ENCODE peak calls at places on chromosomes 13 and 19, in eight cellular contexts. One of them, this sample, is unnamed.

GRCh38 chr19:33734913-33735312 is 61.8 kb upstream of the KCTD15 start:
- DNase-seq in CD8-positive, alpha-beta T cell: no peak
- DNase-seq in activated B cell treated with CpG ODN at 0.5 μM for 24 hours: no peak
- DNase-seq in upper lobe of right lung: peak
- DNase-seq in fibroblast of the aortic adventitia: no peak
- DNase-seq in A549: no peak
- DNase-seq in lower lobe of right lung: no peak
- DNase-seq in AG09319: no peak
- DNase-seq in this sample: no peak

GRCh38 chr13:85597790-85598500 is 201.3 kb downstream of the SLITRK6 start:
- DNase-seq in CD8-positive, alpha-beta T cell: no peak
- DNase-seq in activated B cell treated with CpG ODN at 0.5 μM for 24 hours: no peak
- DNase-seq in upper lobe of right lung: no peak
- DNase-seq in fibroblast of the aortic adventitia: no peak
- DNase-seq in A549: no peak
- DNase-seq in lower lobe of right lung: no peak
- DNase-seq in AG09319: no peak
- DNase-seq in this sample: peak

GRCh38 chr13:39100996-39101751 is 62.9 kb downstream of the NHLRC3 start:
- DNase-seq in CD8-positive, alpha-beta T cell: no peak
- DNase-seq in activated B cell treated with CpG ODN at 0.5 μM for 24 hours: no peak
- DNase-seq in upper lobe of right lung: no peak
- DNase-seq in fibroblast of the aortic adventitia: no peak
- DNase-seq in A549: no peak
- DNase-seq in lower lobe of right lung: no peak
- DNase-seq in AG09319: no peak
- DNase-seq in this sample: no peak

GRCh38 chr13:40116008-40116407 is 460.5 kb downstream of the COG6 start:
- DNase-seq in CD8-positive, alpha-beta T cell: no peak
- DNase-seq in activated B cell treated with CpG ODN at 0.5 μM for 24 hours: no peak
- DNase-seq in upper lobe of right lung: no peak
- DNase-seq in fibroblast of the aortic adventitia: peak
- DNase-seq in A549: peak
- DNase-seq in lower lobe of right lung: no peak
- DNase-seq in AG09319: no peak
- DNase-seq in this sample: peak

GRCh38 chr13:65964672-65965071 is 1265.5 kb downstream of the PCDH9 start:
- DNase-seq in CD8-positive, alpha-beta T cell: no peak
- DNase-seq in activated B cell treated with CpG ODN at 0.5 μM for 24 hours: no peak
- DNase-seq in upper lobe of right lung: no peak
- DNase-seq in fibroblast of the aortic adventitia: no peak
- DNase-seq in A549: no peak
- DNase-seq in lower lobe of right lung: no peak
- DNase-seq in AG09319: no peak
- DNase-seq in this sample: no peak

GRCh38 chr19:42316223-42317211 is 3.4 kb downstream of the TMEM145 start:
- DNase-seq in CD8-positive, alpha-beta T cell: no peak
- DNase-seq in activated B cell treated with CpG ODN at 0.5 μM for 24 hours: no peak
- DNase-seq in upper lobe of right lung: peak
- DNase-seq in fibroblast of the aortic adventitia: no peak
- DNase-seq in A549: no peak
- DNase-seq in lower lobe of right lung: peak
- DNase-seq in AG09319: no peak
- DNase-seq in this sample: peak

GRCh38 chr19:38649305-38650179 is 2.1 kb downstream of the ACTN4 start:
- DNase-seq in CD8-positive, alpha-beta T cell: no peak
- DNase-seq in activated B cell treated with CpG ODN at 0.5 μM for 24 hours: no peak
- DNase-seq in upper lobe of right lung: peak
- DNase-seq in fibroblast of the aortic adventitia: peak
- DNase-seq in A549: peak
- DNase-seq in lower lobe of right lung: peak
- DNase-seq in AG09319: no peak
- DNase-seq in this sample: no peak

GRCh38 chr19:40150170-40150569 is 41.1 kb upstream of the MAP3K10 start:
- DNase-seq in CD8-positive, alpha-beta T cell: no peak
- DNase-seq in activated B cell treated with CpG ODN at 0.5 μM for 24 hours: no peak
- DNase-seq in upper lobe of right lung: no peak
- DNase-seq in fibroblast of the aortic adventitia: peak
- DNase-seq in A549: no peak
- DNase-seq in lower lobe of right lung: no peak
- DNase-seq in AG09319: peak
- DNase-seq in this sample: peak

GRCh38 chr13:99726261-99726894 is 225.1 kb downstream of the TM9SF2 start:
- DNase-seq in CD8-positive, alpha-beta T cell: no peak
- DNase-seq in activated B cell treated with CpG ODN at 0.5 μM for 24 hours: no peak
- DNase-seq in upper lobe of right lung: no peak
- DNase-seq in fibroblast of the aortic adventitia: no peak
- DNase-seq in A549: no peak
- DNase-seq in lower lobe of right lung: no peak
- DNase-seq in AG09319: no peak
- DNase-seq in this sample: no peak

GRCh38 chr19:51103811-51104470 is 4.3 kb downstream of the CTU1 start:
- DNase-seq in CD8-positive, alpha-beta T cell: no peak
- DNase-seq in activated B cell treated with CpG ODN at 0.5 μM for 24 hours: no peak
- DNase-seq in upper lobe of right lung: no peak
- DNase-seq in fibroblast of the aortic adventitia: no peak
- DNase-seq in A549: no peak
- DNase-seq in lower lobe of right lung: no peak
- DNase-seq in AG09319: no peak
- DNase-seq in this sample: no peak

GRCh38 chr13:92967923-92968322 is 258.7 kb upstream of the GPC6 start:
- DNase-seq in CD8-positive, alpha-beta T cell: no peak
- DNase-seq in activated B cell treated with CpG ODN at 0.5 μM for 24 hours: no peak
- DNase-seq in upper lobe of right lung: no peak
- DNase-seq in fibroblast of the aortic adventitia: peak
- DNase-seq in A549: no peak
- DNase-seq in lower lobe of right lung: no peak
- DNase-seq in AG09319: no peak
- DNase-seq in this sample: peak

GRCh38 chr13:26716984-26717383 is 43.6 kb downstream of the GPR12 start:
- DNase-seq in CD8-positive, alpha-beta T cell: no peak
- DNase-seq in activated B cell treated with CpG ODN at 0.5 μM for 24 hours: no peak
- DNase-seq in upper lobe of right lung: no peak
- DNase-seq in fibroblast of the aortic adventitia: no peak
- DNase-seq in A549: no peak
- DNase-seq in lower lobe of right lung: no peak
- DNase-seq in AG09319: no peak
- DNase-seq in this sample: no peak

GRCh38 chr13:39245688-39246087 is 207.4 kb downstream of the NHLRC3 start:
- DNase-seq in CD8-positive, alpha-beta T cell: no peak
- DNase-seq in activated B cell treated with CpG ODN at 0.5 μM for 24 hours: no peak
- DNase-seq in upper lobe of right lung: no peak
- DNase-seq in fibroblast of the aortic adventitia: no peak
- DNase-seq in A549: no peak
- DNase-seq in lower lobe of right lung: no peak
- DNase-seq in AG09319: no peak
- DNase-seq in this sample: no peak

GRCh38 chr13:66405908-66406802 is 824.0 kb downstream of the PCDH9 start:
- DNase-seq in CD8-positive, alpha-beta T cell: no peak
- DNase-seq in activated B cell treated with CpG ODN at 0.5 μM for 24 hours: no peak
- DNase-seq in upper lobe of right lung: no peak
- DNase-seq in fibroblast of the aortic adventitia: peak
- DNase-seq in A549: no peak
- DNase-seq in lower lobe of right lung: no peak
- DNase-seq in AG09319: no peak
- DNase-seq in this sample: peak

GRCh38 chr13:108558489-108558888 is 70.9 kb upstream of the MYO16 start:
- DNase-seq in CD8-positive, alpha-beta T cell: no peak
- DNase-seq in activated B cell treated with CpG ODN at 0.5 μM for 24 hours: no peak
- DNase-seq in upper lobe of right lung: no peak
- DNase-seq in fibroblast of the aortic adventitia: no peak
- DNase-seq in A549: no peak
- DNase-seq in lower lobe of right lung: no peak
- DNase-seq in AG09319: no peak
- DNase-seq in this sample: no peak

GRCh38 chr13:21176982-21177284 is 475 bp downstream of the MRPL57 start:
- DNase-seq in CD8-positive, alpha-beta T cell: peak
- DNase-seq in activated B cell treated with CpG ODN at 0.5 μM for 24 hours: no peak
- DNase-seq in upper lobe of right lung: no peak
- DNase-seq in fibroblast of the aortic adventitia: no peak
- DNase-seq in A549: no peak
- DNase-seq in lower lobe of right lung: no peak
- DNase-seq in AG09319: no peak
- DNase-seq in this sample: no peak

GRCh38 chr19:1590641-1591397 is 1.8 kb downstream of the MBD3 start:
- DNase-seq in CD8-positive, alpha-beta T cell: no peak
- DNase-seq in activated B cell treated with CpG ODN at 0.5 μM for 24 hours: no peak
- DNase-seq in upper lobe of right lung: no peak
- DNase-seq in fibroblast of the aortic adventitia: no peak
- DNase-seq in A549: no peak
- DNase-seq in lower lobe of right lung: no peak
- DNase-seq in AG09319: no peak
- DNase-seq in this sample: peak
- TF ChIP-seq CTCF in CD8-positive, alpha-beta T cell: peak
- TF ChIP-seq CTCF in activated B cell treated with CpG ODN at 0.5 μM for 24 hours: no peak
- TF ChIP-seq CTCF in upper lobe of right lung: no peak
- TF ChIP-seq CTCF in fibroblast of the aortic adventitia: peak
- TF ChIP-seq CTCF in A549: peak
- TF ChIP-seq CTCF in lower lobe of right lung: no peak
- TF ChIP-seq CTCF in AG09319: peak
- TF ChIP-seq CTCF in this sample: peak

GRCh38 chr13:30616927-30617314 is 799 bp upstream of the USPL1 start:
- DNase-seq in CD8-positive, alpha-beta T cell: no peak
- DNase-seq in activated B cell treated with CpG ODN at 0.5 μM for 24 hours: no peak
- DNase-seq in upper lobe of right lung: no peak
- DNase-seq in fibroblast of the aortic adventitia: peak
- DNase-seq in A549: peak
- DNase-seq in lower lobe of right lung: peak
- DNase-seq in AG09319: peak
- DNase-seq in this sample: peak
- TF ChIP-seq CTCF in CD8-positive, alpha-beta T cell: no peak
- TF ChIP-seq CTCF in activated B cell treated with CpG ODN at 0.5 μM for 24 hours: no peak
- TF ChIP-seq CTCF in upper lobe of right lung: no peak
- TF ChIP-seq CTCF in fibroblast of the aortic adventitia: no peak
- TF ChIP-seq CTCF in A549: no peak
- TF ChIP-seq CTCF in lower lobe of right lung: no peak
- TF ChIP-seq CTCF in AG09319: no peak
- TF ChIP-seq CTCF in this sample: peak

GRCh38 chr13:44051923-44052322 is 172.2 kb downstream of the LACC1 start:
- DNase-seq in CD8-positive, alpha-beta T cell: no peak
- DNase-seq in activated B cell treated with CpG ODN at 0.5 μM for 24 hours: no peak
- DNase-seq in upper lobe of right lung: no peak
- DNase-seq in fibroblast of the aortic adventitia: no peak
- DNase-seq in A549: peak
- DNase-seq in lower lobe of right lung: no peak
- DNase-seq in AG09319: no peak
- DNase-seq in this sample: peak
- TF ChIP-seq CTCF in CD8-positive, alpha-beta T cell: no peak
- TF ChIP-seq CTCF in activated B cell treated with CpG ODN at 0.5 μM for 24 hours: no peak
- TF ChIP-seq CTCF in upper lobe of right lung: no peak
- TF ChIP-seq CTCF in fibroblast of the aortic adventitia: no peak
- TF ChIP-seq CTCF in A549: no peak
- TF ChIP-seq CTCF in lower lobe of right lung: no peak
- TF ChIP-seq CTCF in AG09319: no peak
- TF ChIP-seq CTCF in this sample: no peak

DNA sequence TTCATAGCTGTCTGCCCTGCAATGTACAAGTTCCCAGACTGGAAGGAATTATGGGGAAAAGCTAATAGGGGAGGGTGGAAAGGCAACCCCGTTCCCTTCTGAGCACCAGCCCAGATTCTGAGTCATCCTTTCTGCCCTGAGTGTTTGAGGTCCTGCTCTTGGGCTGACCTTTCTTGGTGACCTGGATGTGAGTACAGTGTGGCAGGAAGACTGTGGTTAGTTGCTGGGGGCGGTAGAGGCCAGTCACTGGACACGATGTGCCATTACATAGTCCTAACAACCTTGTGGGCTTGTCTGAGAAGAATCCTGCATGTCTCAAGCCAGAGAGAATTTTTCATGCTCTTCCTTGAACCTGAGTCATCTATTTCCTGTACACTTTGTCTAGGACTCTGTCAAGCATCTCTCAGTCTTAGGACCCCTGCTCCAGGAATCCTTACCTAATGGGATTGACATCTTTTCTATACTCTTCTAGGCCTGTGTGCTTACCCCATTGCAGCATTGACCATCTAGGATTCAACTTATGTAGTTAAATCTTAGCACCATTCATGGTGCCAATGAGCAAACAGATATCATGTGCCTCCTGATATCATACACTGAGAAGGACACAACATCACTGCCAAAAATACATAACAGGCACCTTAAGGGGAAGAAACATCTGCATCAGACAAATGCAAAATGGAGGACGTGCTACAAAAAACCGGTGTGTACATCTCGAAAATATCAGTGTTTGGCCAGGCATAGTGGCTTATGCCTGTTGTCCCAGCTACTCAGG is 8.1 kb upstream of the ANGPTL4 start:
- DNase-seq in CD8-positive, alpha-beta T cell: no peak
- DNase-seq in activated B cell treated with CpG ODN at 0.5 μM for 24 hours: no peak
- DNase-seq in upper lobe of right lung: peak
- DNase-seq in fibroblast of the aortic adventitia: peak
- DNase-seq in A549: no peak
- DNase-seq in lower lobe of right lung: no peak
- DNase-seq in AG09319: peak
- DNase-seq in this sample: peak
- TF ChIP-seq CTCF in CD8-positive, alpha-beta T cell: no peak
- TF ChIP-seq CTCF in activated B cell treated with CpG ODN at 0.5 μM for 24 hours: no peak
- TF ChIP-seq CTCF in upper lobe of right lung: no peak
- TF ChIP-seq CTCF in fibroblast of the aortic adventitia: peak
- TF ChIP-seq CTCF in A549: no peak
- TF ChIP-seq CTCF in lower lobe of right lung: no peak
- TF ChIP-seq CTCF in AG09319: no peak
- TF ChIP-seq CTCF in this sample: peak

GRCh38 chr19:5020368-5020767 is 51.5 kb downstream of the KDM4B start:
- DNase-seq in CD8-positive, alpha-beta T cell: no peak
- DNase-seq in activated B cell treated with CpG ODN at 0.5 μM for 24 hours: no peak
- DNase-seq in upper lobe of right lung: no peak
- DNase-seq in fibroblast of the aortic adventitia: no peak
- DNase-seq in A549: no peak
- DNase-seq in lower lobe of right lung: no peak
- DNase-seq in AG09319: no peak
- DNase-seq in this sample: no peak
- TF ChIP-seq CTCF in CD8-positive, alpha-beta T cell: no peak
- TF ChIP-seq CTCF in activated B cell treated with CpG ODN at 0.5 μM for 24 hours: no peak
- TF ChIP-seq CTCF in upper lobe of right lung: no peak
- TF ChIP-seq CTCF in fibroblast of the aortic adventitia: no peak
- TF ChIP-seq CTCF in A549: no peak
- TF ChIP-seq CTCF in lower lobe of right lung: no peak
- TF ChIP-seq CTCF in AG09319: no peak
- TF ChIP-seq CTCF in this sample: no peak

This sample was measured in choroid plexus epithelial cell.